ENCODE peak calls at places on chromosome 14, in seven cellular contexts. O is GM23338, Z is hepatocyte, J is neural progenitor cell, Q is astrocyte, L is HCT116, I is GM23248. X is an unnamed sample. For H3K79me2, the result is how much of the 10 kb centered on the place peaks cover.

GRCh38 chr14:99120147-99121026 is 151.6 kb downstream of the BCL11B start:
- DNase-seq in O (no peak), Z (no peak), J (no peak), Q (no peak), L (no peak), I (no peak), X (no peak)

GRCh38 chr14:104874110-104874531 is 9.1 kb downstream of the CEP170B start:
- DNase-seq in O (no peak), Z (no peak), J (no peak), Q (no peak), L (no peak), I (peak), X (no peak)

GRCh38 chr14:102249041-102249440 is 55.9 kb downstream of the MOK start:
- DNase-seq in O (no peak), Z (no peak), J (no peak), Q (peak), L (no peak), I (no peak), X (peak)

GRCh38 chr14:99129211-99129696 is 142.7 kb downstream of the BCL11B start:
- DNase-seq in O (no peak), Z (no peak), J (no peak), Q (no peak), L (no peak), I (no peak), X (no peak)

GRCh38 chr14:22520786-22521185 is 68.2 kb downstream of the DAD1 start:
- DNase-seq in O (no peak), Z (no peak), J (no peak), Q (peak), L (no peak), I (no peak), X (no peak)

GRCh38 chr14:49969961-49970360 is 77.1 kb downstream of the ARF6 start:
- DNase-seq in O (no peak), Z (no peak), J (no peak), Q (no peak), L (no peak), I (no peak), X (no peak)

GRCh38 chr14:23578560-23579310 is at the start of gene JPH4:
- DNase-seq in O (peak), Z (peak), J (peak), Q (no peak), L (no peak), I (no peak), X (no peak)

GRCh38 chr14:65095633-65096205 is 6.6 kb downstream of the MAX start:
- DNase-seq in O (no peak), Z (peak), J (no peak), Q (peak), L (no peak), I (peak), X (peak)

GRCh38 chr14:52553002-52553670 is 500 bp downstream of the GPR137C start:
- DNase-seq in O (peak), Z (peak), J (peak), Q (no peak), L (no peak), I (peak), X (no peak)

GRCh38 chr14:106843951-106844483 is 1317.6 kb downstream of the TMEM121 start:
- DNase-seq in O (no peak), Z (no peak), J (no peak), Q (no peak), L (no peak), I (no peak), X (no peak)

GRCh38 chr14:37641117-37641516 is 45.7 kb downstream of the TTC6 start:
- DNase-seq in O (no peak), Z (no peak), J (no peak), Q (no peak), L (no peak), I (no peak), X (no peak)

GRCh38 chr14:68525516-68525915 is 267.4 kb downstream of the ZFP36L1 start:
- DNase-seq in O (no peak), Z (no peak), J (no peak), Q (no peak), L (no peak), I (no peak), X (no peak)

GRCh38 chr14:69647216-69647615 is 35.8 kb downstream of the SUSD6 start:
- DNase-seq in O (no peak), Z (no peak), J (no peak), Q (no peak), L (no peak), I (no peak), X (no peak)
- H3K79me2 ChIP-seq in O (under half), Z (half or more), J (under half), Q (half or more), L (under half), I (half or more), X (under half)

GRCh38 chr14:75429562-75429961 is 1.7 kb downstream of the JDP2 start:
- DNase-seq in O (no peak), Z (no peak), J (no peak), Q (no peak), L (no peak), I (peak), X (no peak)

GRCh38 chr14:75428230-75429104 is 645 bp downstream of the JDP2 start:
- DNase-seq in O (peak), Z (peak), J (no peak), Q (no peak), L (no peak), I (peak), X (no peak)

GRCh38 chr14:75427126-75427481 is 718 bp upstream of the JDP2 start:
- DNase-seq in O (no peak), Z (no peak), J (peak), Q (no peak), L (no peak), I (no peak), X (no peak)

GRCh38 chr14:75426332-75427125 is 1.3 kb upstream of the JDP2 start:
- DNase-seq in O (no peak), Z (no peak), J (no peak), Q (no peak), L (no peak), I (no peak), X (no peak)

DNA sequence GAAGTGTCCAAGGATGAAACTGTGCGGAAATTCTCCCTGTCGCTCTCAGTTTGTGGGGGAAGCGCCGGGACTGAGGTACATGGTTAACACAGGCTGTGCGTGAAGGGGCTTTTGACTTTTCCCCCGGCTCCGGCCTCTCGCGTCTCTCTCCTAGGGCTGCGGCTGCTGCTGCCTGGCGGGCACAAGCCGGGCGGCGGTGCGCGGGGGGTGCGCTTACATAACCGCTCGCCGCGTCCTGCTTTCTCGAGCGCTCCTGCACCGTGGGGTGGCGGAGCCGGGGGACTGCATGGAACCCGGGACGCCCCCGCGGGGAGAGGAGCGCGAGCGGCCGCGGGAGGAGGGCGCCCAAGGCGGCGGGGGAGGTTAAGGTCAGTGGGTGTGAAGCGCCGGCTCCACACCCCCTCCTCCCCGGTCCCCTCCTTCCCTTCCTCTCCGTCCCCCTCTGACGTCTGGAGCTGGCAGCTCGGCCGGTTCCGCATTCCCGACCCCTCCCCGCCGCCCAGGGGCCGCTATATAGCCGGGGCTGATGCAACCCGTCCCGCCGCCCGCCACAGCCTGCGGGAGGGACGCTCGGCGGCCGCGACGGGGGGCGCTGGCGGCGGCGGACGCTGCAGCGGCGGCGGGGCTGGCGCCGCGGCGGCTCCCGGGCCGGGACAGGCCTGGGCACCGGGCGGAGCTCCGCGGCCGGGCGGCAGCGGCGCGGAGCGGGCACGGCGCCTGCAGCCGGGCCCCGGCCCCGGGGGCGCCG is at the start of gene JDP2:
- DNase-seq in O (peak), Z (peak), J (peak), Q (peak), L (peak), I (peak), X (peak)
- H3K79me2 ChIP-seq in O (under half), Z (under half), J (under half), Q (under half), L (under half), I (under half), X (under half)

GRCh38 chr14:59481407-59482119 is 2.6 kb downstream of the L3HYPDH start:
- DNase-seq in O (no peak), Z (no peak), J (no peak), Q (peak), L (no peak), I (peak), X (peak)
- H3K79me2 ChIP-seq in O (under half), Z (under half), J (under half), Q (half or more), L (half or more), I (half or more), X (half or more)

GRCh38 chr14:60744566-60744965 is 10.0 kb downstream of the MNAT1 start:
- DNase-seq in O (no peak), Z (no peak), J (no peak), Q (no peak), L (no peak), I (no peak), X (no peak)
- H3K79me2 ChIP-seq in O (half or more), Z (half or more), J (half or more), Q (half or more), L (half or more), I (half or more), X (under half)

GRCh38 chr14:61568572-61569011 is 126.7 kb upstream of the HIF1A start:
- DNase-seq in O (peak), Z (no peak), J (peak), Q (no peak), L (no peak), I (no peak), X (no peak)

GRCh38 chr14:61565181-61565580 is 130.1 kb upstream of the HIF1A start:
- DNase-seq in O (no peak), Z (no peak), J (no peak), Q (no peak), L (no peak), I (peak), X (no peak)

GRCh38 chr14:61567838-61568571 is 127.3 kb upstream of the HIF1A start:
- DNase-seq in O (peak), Z (no peak), J (peak), Q (no peak), L (no peak), I (no peak), X (no peak)

GRCh38 chr14:61565836-61566536 is 129.3 kb upstream of the HIF1A start:
- DNase-seq in O (no peak), Z (no peak), J (no peak), Q (peak), L (no peak), I (peak), X (peak)

GRCh38 chr14:61566537-61567225 is 128.6 kb upstream of the HIF1A start:
- DNase-seq in O (no peak), Z (peak), J (no peak), Q (peak), L (no peak), I (peak), X (peak)
- H3K79me2 ChIP-seq in O (under half), Z (under half), J (under half), Q (under half), L (under half), I (half or more), X (under half)

GRCh38 chr14:89564999-89565398 is 148.0 kb upstream of the FOXN3 start:
- DNase-seq in O (no peak), Z (no peak), J (no peak), Q (no peak), L (no peak), I (no peak), X (no peak)
- H3K79me2 ChIP-seq in O (half or more), Z (under half), J (under half), Q (under half), L (under half), I (under half), X (under half)

X was measured in fibroblast of lung.